ENCODE peak calls at places on chromosome 2, in seven cellular contexts. T is heart right ventricle, O is bronchial epithelial cell, H is nephron progenitor cell, U is fibroblast of pulmonary artery, B is foreskin fibroblast, A is AG10803. R is an unnamed sample.

GRCh38 chr2:2653221-2653620 is 322.1 kb upstream of the MYT1L start:
- DNase-seq in T (no peak), O (no peak), H (peak), U (no peak), B (no peak), A (no peak), R (no peak)

GRCh38 chr2:10003206-10004125 is 39.9 kb upstream of the KLF11 start:
- DNase-seq in T (no peak), O (no peak), H (no peak), U (no peak), B (no peak), A (peak), R (no peak)

GRCh38 chr2:27379840-27380625 is 501 bp downstream of the ZNF513 start:
- DNase-seq in T (peak), O (peak), H (peak), U (peak), B (peak), A (peak), R (peak)

GRCh38 chr2:241891315-241891987 is 21.9 kb downstream of the RTP5 start:
- DNase-seq in T (no peak), O (no peak), H (no peak), U (no peak), B (no peak), A (no peak), R (no peak)

GRCh38 chr2:40360652-40361051 is 91.2 kb downstream of the SLC8A1 start:
- DNase-seq in T (no peak), O (peak), H (no peak), U (no peak), B (no peak), A (no peak), R (no peak)

GRCh38 chr2:168848220-168848619 is 42.0 kb downstream of the SPC25 start:
- DNase-seq in T (no peak), O (no peak), H (peak), U (no peak), B (no peak), A (no peak), R (no peak)

GRCh38 chr2:227499971-227500630 is 28.1 kb downstream of the AGFG1 start:
- DNase-seq in T (no peak), O (no peak), H (no peak), U (no peak), B (no peak), A (no peak), R (no peak)

GRCh38 chr2:71680925-71681324 is 227.6 kb downstream of the DYSF start:
- DNase-seq in T (no peak), O (no peak), H (no peak), U (no peak), B (no peak), A (no peak), R (no peak)

GRCh38 chr2:69086466-69086865 is 73.5 kb downstream of the ANTXR1 start:
- DNase-seq in T (no peak), O (no peak), H (no peak), U (no peak), B (no peak), A (peak), R (no peak)

GRCh38 chr2:188523901-188524300 is 232.2 kb downstream of the GULP1 start:
- DNase-seq in T (no peak), O (no peak), H (no peak), U (peak), B (no peak), A (no peak), R (no peak)

GRCh38 chr2:56297671-56298070 is 113.9 kb downstream of the CCDC85A start:
- DNase-seq in T (no peak), O (no peak), H (no peak), U (no peak), B (no peak), A (no peak), R (no peak)

GRCh38 chr2:73979686-73980085 is 5.0 kb upstream of the TET3 start:
- DNase-seq in T (no peak), O (peak), H (no peak), U (peak), B (peak), A (peak), R (no peak)

GRCh38 chr2:40450066-40450841 is 1.6 kb downstream of the SLC8A1 start:
- DNase-seq in T (peak), O (no peak), H (no peak), U (peak), B (no peak), A (peak), R (no peak)

GRCh38 chr2:29192526-29192925 is 77.3 kb downstream of the CLIP4 start:
- DNase-seq in T (no peak), O (no peak), H (no peak), U (peak), B (no peak), A (peak), R (no peak)

GRCh38 chr2:118855451-118856279 is 8.2 kb upstream of the EN1 start:
- DNase-seq in T (peak), O (peak), H (peak), U (peak), B (peak), A (peak), R (peak)

GRCh38 chr2:28855193-28855592 is 14.9 kb downstream of the TRMT61B start:
- DNase-seq in T (no peak), O (no peak), H (no peak), U (no peak), B (no peak), A (no peak), R (no peak)

GRCh38 chr2:61450144-61450543 is 20.7 kb downstream of the USP34 start:
- DNase-seq in T (no peak), O (peak), H (no peak), U (no peak), B (no peak), A (no peak), R (no peak)

DNA sequence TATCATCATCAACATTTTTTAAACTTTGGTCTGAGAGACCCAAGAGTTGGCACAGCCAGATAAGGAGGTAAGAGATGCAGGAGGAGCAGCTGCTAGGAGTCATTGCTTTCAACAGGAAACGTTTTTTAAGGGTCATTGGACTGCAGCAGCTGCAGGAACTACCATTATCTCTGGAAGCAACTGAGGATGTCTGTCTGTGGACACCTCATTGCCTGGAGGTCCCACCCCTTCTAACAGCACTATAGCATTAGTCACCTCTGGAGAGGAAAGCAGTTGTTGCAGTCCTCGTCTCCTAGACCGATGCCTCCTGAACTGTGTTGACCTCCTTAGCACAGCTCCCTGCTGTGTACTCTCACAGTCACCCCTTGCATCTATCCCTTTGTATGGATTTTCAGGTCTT is 21.5 kb upstream of the FSHR start:
- DNase-seq in T (no peak), O (no peak), H (no peak), U (no peak), B (no peak), A (no peak), R (no peak)
- TF ChIP-seq CTCF in T (no peak), O (no peak), H (no peak), U (no peak), B (no peak), A (no peak), R (no peak)

GRCh38 chr2:217890445-217890844 is 112.3 kb downstream of the TNS1 start:
- DNase-seq in T (no peak), O (peak), H (peak), U (peak), B (peak), A (peak), R (no peak)
- TF ChIP-seq CTCF in T (peak), O (peak), H (peak), U (peak), B (peak), A (peak), R (no peak)

GRCh38 chr2:207008105-207008990 is 69.0 kb downstream of the CPO start:
- DNase-seq in T (no peak), O (peak), H (no peak), U (peak), B (peak), A (peak), R (no peak)
- TF ChIP-seq CTCF in T (peak), O (no peak), H (no peak), U (peak), B (peak), A (peak), R (no peak)

GRCh38 chr2:11111811-11112425 is 43.3 kb upstream of the SLC66A3 start:
- DNase-seq in T (no peak), O (no peak), H (no peak), U (no peak), B (no peak), A (no peak), R (no peak)
- TF ChIP-seq CTCF in T (no peak), O (no peak), H (no peak), U (no peak), B (no peak), A (no peak), R (no peak)

R was measured in GM20000.